ENCODE peak calls at places on chromosome 6, in seven cellular contexts. One of them, this sample, is unnamed.

GRCh38 chr6:159170999-159171712 is 2.0 kb downstream of the FNDC1 start:
- DNase-seq in HepG2: no peak
- DNase-seq in GM12878: no peak
- DNase-seq in SK-N-SH: no peak
- DNase-seq in GM12892: no peak
- DNase-seq in K562: no peak
- DNase-seq in H1: no peak
- DNase-seq in this sample: no peak

GRCh38 chr6:157892363-157892878 is 69.4 kb downstream of the SNX9 start:
- DNase-seq in GM12892: no peak
- DNase-seq in K562: peak; percentile 69
- DNase-seq in H1: no peak
- DNase-seq in SK-N-SH: no peak
- DNase-seq in GM12878: no peak
- DNase-seq in HepG2: no peak
- DNase-seq in this sample: no peak

GRCh38 chr6:168992696-168993185 is 260.9 kb downstream of the THBS2 start:
- DNase-seq in H1: no peak
- DNase-seq in GM12878: no peak
- DNase-seq in K562: no peak
- DNase-seq in HepG2: no peak
- DNase-seq in SK-N-SH: no peak
- DNase-seq in GM12892: no peak
- DNase-seq in this sample: no peak

GRCh38 chr6:447381-448165 is 56.0 kb downstream of the IRF4 start:
- DNase-seq in H1: peak; percentile 39
- DNase-seq in GM12878: no peak
- DNase-seq in HepG2: no peak
- DNase-seq in GM12892: no peak
- DNase-seq in SK-N-SH: no peak
- DNase-seq in K562: no peak
- DNase-seq in this sample: no peak

GRCh38 chr6:121335111-121336008 is 1.1 kb upstream of the TBC1D32 start:
- DNase-seq in HepG2: no peak
- DNase-seq in K562: no peak
- DNase-seq in GM12878: no peak
- DNase-seq in H1: no peak
- DNase-seq in SK-N-SH: peak; percentile 14
- DNase-seq in GM12892: no peak
- DNase-seq in this sample: no peak

GRCh38 chr6:84779380-84779779 is 15.0 kb upstream of the TBX18 start:
- DNase-seq in K562: no peak
- DNase-seq in GM12878: no peak
- DNase-seq in SK-N-SH: no peak
- DNase-seq in HepG2: no peak
- DNase-seq in GM12892: no peak
- DNase-seq in H1: no peak
- DNase-seq in this sample: no peak

GRCh38 chr6:43355862-43356590 is 13.4 kb downstream of the ZNF318 start:
- DNase-seq in K562: no peak
- DNase-seq in H1: no peak
- DNase-seq in SK-N-SH: peak; percentile 16
- DNase-seq in GM12878: no peak
- DNase-seq in HepG2: peak; percentile 64
- DNase-seq in GM12892: no peak
- DNase-seq in this sample: no peak

GRCh38 chr6:3135668-3136297 is 17.3 kb downstream of the BPHL start:
- DNase-seq in SK-N-SH: no peak
- DNase-seq in GM12878: no peak
- DNase-seq in GM12892: no peak
- DNase-seq in H1: no peak
- DNase-seq in HepG2: peak; percentile 81
- DNase-seq in K562: no peak
- DNase-seq in this sample: no peak

GRCh38 chr6:94622784-94623183 is 954.6 kb upstream of the MANEA start:
- DNase-seq in SK-N-SH: no peak
- DNase-seq in GM12892: no peak
- DNase-seq in GM12878: no peak
- DNase-seq in HepG2: no peak
- DNase-seq in K562: no peak
- DNase-seq in H1: no peak
- DNase-seq in this sample: no peak

GRCh38 chr6:109925060-109925459 is 53.1 kb upstream of the GPR6 start:
- DNase-seq in GM12892: no peak
- DNase-seq in GM12878: no peak
- DNase-seq in HepG2: no peak
- DNase-seq in SK-N-SH: no peak
- DNase-seq in H1: no peak
- DNase-seq in K562: no peak
- DNase-seq in this sample: no peak

GRCh38 chr6:63487123-63487813 is 85.0 kb upstream of the LOC128125822 start:
- DNase-seq in HepG2: no peak
- DNase-seq in GM12878: no peak
- DNase-seq in GM12892: no peak
- DNase-seq in H1: no peak
- DNase-seq in K562: no peak
- DNase-seq in SK-N-SH: no peak
- DNase-seq in this sample: no peak

GRCh38 chr6:4355241-4355640 is 219.9 kb upstream of the ECI2 start:
- DNase-seq in SK-N-SH: no peak
- DNase-seq in K562: peak; percentile 26
- DNase-seq in H1: no peak
- DNase-seq in HepG2: no peak
- DNase-seq in GM12878: no peak
- DNase-seq in GM12892: no peak
- DNase-seq in this sample: no peak

GRCh38 chr6:79984261-79984660 is 20.2 kb upstream of the TTK start:
- DNase-seq in K562: no peak
- DNase-seq in GM12878: no peak
- DNase-seq in HepG2: peak; percentile 14
- DNase-seq in GM12892: no peak
- DNase-seq in SK-N-SH: no peak
- DNase-seq in H1: no peak
- DNase-seq in this sample: no peak

GRCh38 chr6:170005680-170006470 is 254.5 kb downstream of the ERMARD start:
- DNase-seq in GM12892: no peak
- DNase-seq in SK-N-SH: no peak
- DNase-seq in H1: no peak
- DNase-seq in HepG2: no peak
- DNase-seq in K562: no peak
- DNase-seq in GM12878: no peak
- DNase-seq in this sample: no peak

GRCh38 chr6:55827818-55828522 is 47.4 kb downstream of the BMP5 start:
- DNase-seq in SK-N-SH: no peak
- DNase-seq in K562: no peak
- DNase-seq in GM12892: no peak
- DNase-seq in H1: no peak
- DNase-seq in HepG2: peak; percentile 10
- DNase-seq in GM12878: no peak
- DNase-seq in this sample: no peak

GRCh38 chr6:149176971-149177667 is 140.4 kb upstream of the TAB2 start:
- DNase-seq in GM12878: no peak
- DNase-seq in H1: no peak
- DNase-seq in SK-N-SH: no peak
- DNase-seq in K562: no peak
- DNase-seq in HepG2: peak; percentile 84
- DNase-seq in GM12892: no peak
- DNase-seq in this sample: no peak

GRCh38 chr6:157989541-157990289 is 8.1 kb downstream of the SYNJ2 start:
- DNase-seq in GM12878: no peak
- DNase-seq in H1: no peak
- DNase-seq in SK-N-SH: peak; percentile 79
- DNase-seq in K562: peak; percentile 64
- DNase-seq in HepG2: no peak
- DNase-seq in GM12892: no peak
- DNase-seq in this sample: no peak

DNA sequence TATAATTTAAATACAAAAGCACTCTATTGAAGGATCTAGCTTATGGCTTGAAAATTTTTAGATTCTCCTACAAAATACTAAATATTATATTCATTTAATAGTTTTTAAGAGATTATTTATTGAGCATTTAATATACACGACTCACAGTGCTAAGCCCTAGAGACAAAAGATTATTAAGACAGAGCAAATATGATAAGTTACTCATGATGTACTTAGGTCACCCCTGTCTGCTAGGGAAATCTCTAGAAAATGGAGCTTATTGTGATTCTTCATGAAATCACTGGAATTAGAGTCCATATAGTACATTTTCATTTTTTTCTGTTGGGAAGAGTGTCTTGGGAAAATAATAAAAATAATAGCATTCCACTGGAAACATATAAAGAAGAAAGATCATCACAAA is 37.8 kb downstream of the BEND6 start:
- DNase-seq in GM12878: no peak
- DNase-seq in GM12892: no peak
- DNase-seq in SK-N-SH: no peak
- DNase-seq in HepG2: no peak
- DNase-seq in K562: no peak
- DNase-seq in H1: no peak
- DNase-seq in this sample: no peak
- TF ChIP-seq TAF1 in GM12878: no peak
- TF ChIP-seq TAF1 in GM12892: no peak
- TF ChIP-seq TAF1 in SK-N-SH: no peak
- TF ChIP-seq TAF1 in HepG2: no peak
- TF ChIP-seq TAF1 in K562: no peak
- TF ChIP-seq TAF1 in H1: no peak
- TF ChIP-seq TAF1 in this sample: no peak

GRCh38 chr6:152356016-152356415 is 281.1 kb downstream of the SYNE1 start:
- DNase-seq in GM12892: no peak
- DNase-seq in H1: no peak
- DNase-seq in GM12878: no peak
- DNase-seq in SK-N-SH: no peak
- DNase-seq in K562: no peak
- DNase-seq in HepG2: no peak
- DNase-seq in this sample: no peak

GRCh38 chr6:152353440-152353839 is 283.7 kb downstream of the SYNE1 start:
- DNase-seq in GM12878: no peak
- DNase-seq in K562: no peak
- DNase-seq in H1: no peak
- DNase-seq in GM12892: no peak
- DNase-seq in SK-N-SH: no peak
- DNase-seq in HepG2: no peak
- DNase-seq in this sample: no peak

GRCh38 chr6:152360016-152360415 is 277.1 kb downstream of the SYNE1 start:
- DNase-seq in HepG2: no peak
- DNase-seq in H1: no peak
- DNase-seq in GM12892: no peak
- DNase-seq in GM12878: no peak
- DNase-seq in SK-N-SH: no peak
- DNase-seq in K562: no peak
- DNase-seq in this sample: no peak

GRCh38 chr6:152355166-152355565 is 282.0 kb downstream of the SYNE1 start:
- DNase-seq in K562: no peak
- DNase-seq in SK-N-SH: no peak
- DNase-seq in H1: no peak
- DNase-seq in HepG2: no peak
- DNase-seq in GM12892: no peak
- DNase-seq in GM12878: no peak
- DNase-seq in this sample: no peak

GRCh38 chr6:152356659-152357058 is 280.5 kb downstream of the SYNE1 start:
- DNase-seq in HepG2: peak; percentile 63
- DNase-seq in K562: peak; percentile 9
- DNase-seq in GM12892: no peak
- DNase-seq in H1: no peak
- DNase-seq in GM12878: no peak
- DNase-seq in SK-N-SH: no peak
- DNase-seq in this sample: peak; percentile 15
- TF ChIP-seq TAF1 in HepG2: no peak
- TF ChIP-seq TAF1 in K562: no peak
- TF ChIP-seq TAF1 in GM12892: no peak
- TF ChIP-seq TAF1 in H1: no peak
- TF ChIP-seq TAF1 in GM12878: no peak
- TF ChIP-seq TAF1 in SK-N-SH: no peak
- TF ChIP-seq TAF1 in this sample: no peak

GRCh38 chr6:27370391-27370790 is 18.2 kb upstream of the ZNF391 start:
- DNase-seq in K562: no peak
- DNase-seq in GM12878: no peak
- DNase-seq in GM12892: no peak
- DNase-seq in H1: no peak
- DNase-seq in HepG2: no peak
- DNase-seq in SK-N-SH: no peak
- DNase-seq in this sample: no peak

GRCh38 chr6:27375613-27376079 is 12.9 kb upstream of the ZNF391 start:
- DNase-seq in SK-N-SH: no peak
- DNase-seq in HepG2: no peak
- DNase-seq in GM12878: no peak
- DNase-seq in GM12892: no peak
- DNase-seq in H1: no peak
- DNase-seq in K562: peak; percentile 81
- DNase-seq in this sample: no peak

DNA sequence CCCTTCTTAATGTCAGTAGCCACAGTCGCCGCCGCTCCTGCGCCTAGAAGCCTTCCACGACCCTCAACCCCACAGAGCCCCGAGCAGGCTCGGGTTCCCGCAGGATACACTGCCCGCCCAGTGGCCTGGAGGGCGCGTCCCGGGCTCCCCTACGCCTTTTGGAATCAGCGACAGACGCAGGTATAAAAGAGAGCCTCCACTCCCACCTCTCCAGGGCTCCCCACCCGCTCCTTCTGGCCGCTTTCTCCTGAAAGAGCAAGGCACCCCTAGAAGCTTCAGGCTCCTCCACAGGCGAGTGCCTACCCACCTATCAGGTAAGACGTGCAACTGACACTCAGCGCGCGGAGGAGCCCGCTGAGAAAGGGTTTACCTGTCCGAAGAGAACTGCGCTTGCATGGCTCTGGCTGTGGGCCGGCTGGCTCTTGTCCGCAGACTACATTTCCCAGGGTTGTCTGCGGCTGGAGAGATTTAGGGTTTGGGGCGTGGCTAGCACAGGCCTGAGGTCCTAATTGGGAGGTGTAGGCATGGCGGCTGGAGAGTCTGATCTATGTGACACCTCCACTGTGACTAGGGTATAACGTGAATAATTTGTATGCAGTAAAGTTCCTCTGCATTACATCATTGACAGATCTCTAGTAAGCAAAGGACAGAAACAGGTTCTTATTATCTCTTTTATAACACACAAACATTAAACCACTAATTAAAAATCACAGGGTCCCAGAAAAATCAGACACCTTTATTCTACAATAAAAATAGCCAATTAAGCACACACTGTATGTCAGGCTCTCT is 13.5 kb upstream of the ZNF391 start:
- DNase-seq in K562: peak; percentile 95
- DNase-seq in SK-N-SH: peak; percentile 83
- DNase-seq in GM12878: no peak
- DNase-seq in H1: peak; percentile 85
- DNase-seq in GM12892: peak; percentile 34
- DNase-seq in HepG2: peak; percentile 31
- DNase-seq in this sample: peak; percentile 40
- TF ChIP-seq TAF1 in K562: peak; percentile 35
- TF ChIP-seq TAF1 in SK-N-SH: no peak
- TF ChIP-seq TAF1 in GM12878: no peak
- TF ChIP-seq TAF1 in H1: peak; percentile 56
- TF ChIP-seq TAF1 in GM12892: no peak
- TF ChIP-seq TAF1 in HepG2: no peak
- TF ChIP-seq TAF1 in this sample: no peak

DNA sequence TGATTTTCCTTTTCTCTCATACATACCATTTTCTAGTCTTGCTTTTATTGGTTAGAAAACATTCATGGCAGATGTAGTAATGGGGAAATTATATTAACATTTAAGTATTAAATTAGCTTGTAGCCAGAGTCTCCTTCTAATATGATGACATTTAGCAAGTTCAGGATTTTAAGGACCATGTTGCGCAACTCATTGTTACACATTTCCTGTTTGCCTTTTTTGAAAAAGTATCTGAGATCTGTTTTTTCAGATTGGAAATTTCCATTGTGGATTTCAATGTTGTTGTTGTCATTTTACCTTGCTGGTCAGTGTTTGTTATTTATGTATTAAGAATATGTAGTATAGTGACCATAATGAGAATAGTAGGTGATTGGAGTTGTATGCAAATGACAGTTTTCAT is 38.7 kb downstream of the CDKAL1 start:
- DNase-seq in H1: no peak
- DNase-seq in K562: no peak
- DNase-seq in HepG2: peak; percentile 51
- DNase-seq in SK-N-SH: no peak
- DNase-seq in GM12892: no peak
- DNase-seq in GM12878: no peak
- DNase-seq in this sample: no peak
- TF ChIP-seq TAF1 in H1: no peak
- TF ChIP-seq TAF1 in K562: no peak
- TF ChIP-seq TAF1 in HepG2: no peak
- TF ChIP-seq TAF1 in SK-N-SH: no peak
- TF ChIP-seq TAF1 in GM12892: no peak
- TF ChIP-seq TAF1 in GM12878: no peak
- TF ChIP-seq TAF1 in this sample: no peak

This sample was measured in GM12891.